ENCODE peak calls at places on chromosomes 13 and 19, in six cellular contexts. A is colonic mucosa, W is brain microvascular endothelial cell, D is body of pancreas, T is endodermal cell, O is Caco-2. N is an unnamed sample.

GRCh38 chr13:84362777-84363176 is 480.5 kb upstream of the SLITRK1 start:
- DNase-seq in W (no peak), D (no peak), A (no peak), O (no peak), T (no peak), N (peak; percentile 19)

GRCh38 chr13:46295531-46296464 is 84.1 kb downstream of the LRRC63 start:
- DNase-seq in W (peak; percentile 74), D (peak; percentile 14), O (no peak), T (no peak), A (no peak), N (peak; percentile 94)

GRCh38 chr13:85638265-85638664 is 161.0 kb downstream of the SLITRK6 start:
- DNase-seq in T (peak; percentile 38), D (no peak), O (no peak), W (no peak), A (no peak), N (no peak)

GRCh38 chr19:54114340-54114826 is 1.1 kb downstream of the TFPT start:
- DNase-seq in T (peak; percentile 77), D (peak; percentile 21), O (no peak), W (peak; percentile 36), A (peak; percentile 53), N (peak; percentile 65)

GRCh38 chr19:4676955-4677731 is 7.0 kb upstream of the MYDGF start:
- DNase-seq in O (peak; percentile 57), D (peak; percentile 43), A (peak; percentile 38), W (peak; percentile 35), T (peak; percentile 94), N (peak; percentile 72)

GRCh38 chr19:42279902-42280760 is 11.1 kb downstream of the CIC start:
- DNase-seq in D (peak; percentile 85), A (peak; percentile 94), O (peak; percentile 94), W (peak; percentile 82), T (peak; percentile 93), N (peak; percentile 90)

GRCh38 chr19:29837448-29837961 is 25.7 kb downstream of the CCNE1 start:
- DNase-seq in D (no peak), W (no peak), A (no peak), T (no peak), O (no peak), N (no peak)

GRCh38 chr13:76711515-76712182 is 174.6 kb downstream of the KCTD12 start:
- DNase-seq in O (no peak), D (no peak), T (no peak), W (peak; percentile 77), A (no peak), N (peak; percentile 77)

GRCh38 chr13:49679244-49679643 is 12.0 kb downstream of the EBPL start:
- DNase-seq in T (peak; percentile 10), D (peak; percentile 36), O (no peak), A (no peak), W (peak; percentile 16), N (no peak)
- TF ChIP-seq CTCF in T (no peak), D (no peak), O (peak; percentile 34), A (no peak), W (peak; percentile 58), N (peak; percentile 32)

GRCh38 chr19:21482863-21483276 is 22.5 kb upstream of the ZNF429 start:
- DNase-seq in A (peak; percentile 45), O (no peak), W (no peak), T (peak; percentile 80), D (peak; percentile 73), N (no peak)

GRCh38 chr19:21484631-21485030 is 20.8 kb upstream of the ZNF429 start:
- DNase-seq in W (no peak), O (no peak), A (no peak), T (no peak), D (no peak), N (no peak)

GRCh38 chr19:21487969-21488368 is 17.4 kb upstream of the ZNF429 start:
- DNase-seq in T (peak; percentile 24), A (no peak), O (no peak), D (no peak), W (no peak), N (no peak)

GRCh38 chr19:21483589-21484170 is 21.7 kb upstream of the ZNF429 start:
- DNase-seq in W (no peak), T (peak; percentile 93), O (no peak), A (peak; percentile 56), D (peak; percentile 72), N (no peak)
- H3K4me3 ChIP-seq in W (no peak overlapping the region), T (no peak overlapping the region), O (no peak overlapping the region), A (no peak overlapping the region), D (no peak overlapping the region), N (no peak overlapping the region)

GRCh38 chr13:40993987-40994386 is 25.1 kb downstream of the ELF1 start:
- DNase-seq in D (peak; percentile 71), W (no peak), T (peak; percentile 47), O (peak; percentile 84), A (peak; percentile 73), N (no peak)
- TF ChIP-seq CTCF in D (peak; percentile 80), W (no peak), T (peak; percentile 50), O (peak; percentile 26), A (no peak), N (no peak)

GRCh38 chr19:50820086-50820485 is 3.5 kb downstream of the KLK1 start:
- DNase-seq in O (no peak), D (peak; percentile 35), W (no peak), T (peak; percentile 60), A (peak; percentile 63), N (no peak)

GRCh38 chr19:50818859-50819472 is 4.6 kb downstream of the KLK1 start:
- DNase-seq in O (no peak), D (peak; percentile 84), T (peak; percentile 51), A (no peak), W (no peak), N (no peak)

GRCh38 chr19:50820549-50821247 is 2.9 kb downstream of the KLK1 start:
- DNase-seq in A (peak; percentile 92), T (peak; percentile 73), W (no peak), O (no peak), D (peak; percentile 95), N (no peak)

GRCh38 chr19:50819636-50820035 is 4.0 kb downstream of the KLK1 start:
- DNase-seq in W (no peak), D (peak; percentile 23), O (no peak), T (peak; percentile 62), A (no peak), N (no peak)

GRCh38 chr19:50817941-50818858 is 5.4 kb downstream of the KLK1 start:
- DNase-seq in D (peak; percentile 97), T (peak; percentile 98), A (peak; percentile 93), O (peak; percentile 83), W (peak; percentile 11), N (peak; percentile 72)
- H3K4me3 ChIP-seq in D (no peak overlapping the region), T (peak overlapping the region; percentile 56), A (peak overlapping the region; percentile 37), O (peak overlapping the region; percentile 16), W (peak overlapping the region; percentile 35), N (peak overlapping the region; percentile 31)

DNA sequence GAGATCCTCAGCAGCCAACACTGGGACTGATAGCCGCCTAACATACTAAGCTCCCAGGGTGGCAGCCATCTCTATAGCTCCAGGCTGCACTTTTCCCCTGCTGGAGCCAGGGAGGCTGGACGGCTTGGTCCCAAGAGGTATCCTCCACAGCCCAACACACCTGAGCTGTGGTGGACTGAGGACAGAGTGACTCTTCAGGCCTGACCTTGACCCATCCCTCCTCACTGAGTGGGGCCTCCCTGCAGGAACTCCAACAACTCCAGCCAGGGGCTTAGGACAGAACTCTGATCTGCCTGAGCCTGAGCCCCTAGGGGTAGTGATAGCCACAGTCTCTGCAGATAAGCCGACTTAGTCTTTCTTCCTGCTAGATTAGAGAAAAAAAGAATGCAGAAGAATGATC is 958.1 kb upstream of the PRR20A start:
- DNase-seq in D (no peak), W (no peak), O (no peak), T (peak; percentile 56), A (no peak), N (no peak)
- TF ChIP-seq CTCF in D (no peak), W (no peak), O (no peak), T (peak; percentile 21), A (no peak), N (no peak)

GRCh38 chr19:48836089-48837017 is at the start of gene HSD17B14:
- DNase-seq in O (peak; percentile 77), D (peak; percentile 23), W (peak; percentile 11), A (no peak), T (peak; percentile 93), N (peak; percentile 17)
- H3K4me3 ChIP-seq in O (peak within 1 kb of the TSS; percentile 63), D (no peak within 1 kb of the TSS), W (peak within 1 kb of the TSS; percentile 59), A (peak within 1 kb of the TSS; percentile 17), T (peak within 1 kb of the TSS; percentile 93), N (peak within 1 kb of the TSS; percentile 53)

DNA sequence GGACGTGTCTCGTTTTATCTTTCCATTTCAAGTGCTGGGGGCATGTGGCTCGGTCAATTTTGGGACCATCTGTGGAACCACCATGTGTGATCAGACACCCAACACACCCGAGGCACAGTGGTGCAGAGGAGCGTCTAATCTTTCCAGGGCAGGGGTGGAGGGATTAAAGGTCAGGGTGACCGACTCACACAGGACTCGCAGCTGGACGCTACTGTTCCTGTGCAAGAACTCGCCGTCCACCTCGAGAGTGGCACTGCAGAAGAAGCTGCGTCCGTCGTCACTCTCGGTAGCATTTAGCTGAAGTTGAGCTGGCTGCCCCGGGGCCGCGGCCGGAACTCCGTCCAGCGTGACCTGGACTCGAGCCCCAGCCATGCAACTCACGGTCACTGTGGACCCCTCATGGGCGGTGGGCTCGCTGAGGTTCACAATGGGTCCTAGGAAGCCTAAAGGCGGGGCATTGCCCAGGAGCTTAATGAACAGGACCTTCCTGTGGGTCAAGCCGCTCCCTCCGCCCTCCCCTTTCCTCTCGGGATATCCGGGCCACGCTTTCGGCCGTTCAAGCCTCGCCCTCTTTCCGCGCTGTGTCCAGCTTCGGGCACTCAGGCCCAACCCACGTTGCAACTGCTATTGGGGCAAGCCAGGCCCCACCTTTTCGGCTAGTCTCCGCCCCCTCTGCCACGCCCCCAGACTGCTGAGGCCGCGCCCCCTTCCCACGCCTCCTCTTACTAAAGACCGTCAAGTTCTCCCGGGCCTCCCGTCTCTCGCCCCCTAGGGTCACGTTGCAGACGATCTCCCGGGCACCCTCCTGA is 1.2 kb upstream of the RAVER1 start:
- DNase-seq in W (peak; percentile 95), A (peak; percentile 99), T (peak; percentile 99), O (peak; percentile 95), D (peak; percentile 98), N (peak; percentile 99)
- TF ChIP-seq CTCF in W (peak; percentile 34), A (no peak), T (peak; percentile 46), O (peak; percentile 34), D (no peak), N (no peak)

GRCh38 chr13:54775501-54776191 is 1747.0 kb downstream of the OLFM4 start:
- DNase-seq in T (no peak), W (no peak), D (no peak), O (no peak), A (no peak), N (no peak)
- H3K4me3 ChIP-seq in T (no peak overlapping the region), W (no peak overlapping the region), D (no peak overlapping the region), O (no peak overlapping the region), A (no peak overlapping the region), N (no peak overlapping the region)

DNA sequence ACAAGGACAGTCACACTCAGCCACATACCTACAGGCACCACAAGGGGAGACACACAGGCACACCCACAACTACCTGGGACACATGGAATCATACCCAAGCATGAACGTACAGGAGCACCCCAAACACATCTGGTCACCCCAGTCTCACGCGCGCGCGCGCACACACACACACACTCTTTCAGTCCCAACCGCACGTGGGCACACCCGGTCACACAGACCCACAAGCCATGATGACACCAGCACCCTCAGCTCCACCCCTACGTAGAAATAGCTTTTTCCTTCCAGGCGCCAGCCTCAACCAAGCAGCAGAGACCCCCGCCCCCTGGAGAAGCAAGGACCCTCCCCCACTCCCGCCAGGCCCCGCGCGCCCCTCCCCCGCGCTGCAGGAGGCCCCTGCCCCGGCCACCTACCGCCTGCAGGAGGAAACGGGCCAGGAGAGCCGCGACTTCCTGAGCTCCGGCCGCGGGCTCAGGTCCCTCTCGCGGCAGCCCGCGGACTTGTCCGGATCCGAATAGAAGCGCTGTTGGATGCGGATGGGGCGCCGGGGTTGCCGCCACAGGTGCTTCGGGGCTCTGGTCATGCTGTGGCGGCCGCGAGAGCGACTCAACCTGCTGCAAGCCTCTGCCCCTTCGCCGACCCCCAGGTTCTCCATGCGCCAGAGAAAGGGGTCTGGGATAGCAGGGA is 6.4 kb upstream of the PDE4C start:
- DNase-seq in O (no peak), D (peak; percentile 24), A (no peak), T (peak; percentile 93), W (no peak), N (no peak)
- TF ChIP-seq CTCF in O (no peak), D (no peak), A (no peak), T (peak; percentile 73), W (peak; percentile 24), N (no peak)

N was measured in foreskin fibroblast.